ENCODE peak calls at places on chromosomes 4 and X, in ten cellular contexts. E is fibroblast of mammary gland; N is colonic mucosa; A is MM.1S; G is CD8-positive, alpha-beta memory T cell; J is H7; O is AG04450; C is HCT116; U is cardiac muscle cell; M is GM12878. W is an unnamed sample.

GRCh38 chr4:56870927-56871326 is 36.8 kb upstream of the REST start:
- DNase-seq in E (peak; percentile 58), N (no peak), A (no peak), G (no peak), J (no peak), O (peak; percentile 26), C (no peak), U (no peak), M (no peak), W (no peak)

GRCh38 chrX:29530520-29530919 is 684.8 kb upstream of the MAGEB2 start:
- DNase-seq in E (peak; percentile 38), N (no peak), A (no peak), G (no peak), J (no peak), O (peak; percentile 3), C (no peak), U (no peak), M (no peak), W (peak; percentile 40)

GRCh38 chrX:8867454-8867853 is 66.3 kb upstream of the FAM9A start:
- DNase-seq in E (peak; percentile 66), N (no peak), A (no peak), G (no peak), J (no peak), O (no peak), C (no peak), U (no peak), M (no peak), W (no peak)

GRCh38 chr4:112213091-112213490 is 18.5 kb upstream of the AP1AR start:
- DNase-seq in E (peak; percentile 41), N (peak; percentile 47), A (peak; percentile 33), G (no peak), J (no peak), O (no peak), C (no peak), U (no peak), M (no peak), W (no peak)

GRCh38 chrX:141468940-141469339 is 115.6 kb downstream of the SPANXA1 start:
- DNase-seq in E (peak; percentile 53), N (no peak), A (no peak), G (no peak), J (no peak), O (no peak), C (no peak), U (no peak), M (no peak), W (no peak)

GRCh38 chrX:107628662-107629532 is 587 bp downstream of the PRPS1 start:
- DNase-seq in E (peak; percentile 24), N (peak; percentile 31), A (peak; percentile 35), G (peak; percentile 32), J (peak; percentile 52), O (no peak), C (no peak), U (peak; percentile 64), M (no peak), W (no peak)

GRCh38 chrX:70360366-70360765 is 62.7 kb upstream of the GDPD2 start:
- DNase-seq in E (no peak), N (no peak), A (no peak), G (no peak), J (no peak), O (no peak), C (no peak), U (peak; percentile 7), M (no peak), W (no peak)

GRCh38 chrX:22093550-22093949 is 61.4 kb downstream of the PHEX start:
- DNase-seq in E (no peak), N (no peak), A (no peak), G (no peak), J (no peak), O (no peak), C (no peak), U (no peak), M (no peak), W (no peak)

GRCh38 chr4:2787230-2788100 is 5.4 kb upstream of the SH3BP2 start:
- DNase-seq in E (no peak), N (peak; percentile 26), A (peak; percentile 35), G (no peak), J (no peak), O (no peak), C (no peak), U (no peak), M (peak; percentile 88), W (no peak)

GRCh38 chrX:17597836-17598434 is 139.4 kb upstream of the SCML1 start:
- DNase-seq in E (peak; percentile 33), N (peak; percentile 84), A (no peak), G (no peak), J (no peak), O (no peak), C (no peak), U (no peak), M (no peak), W (no peak)

GRCh38 chr4:52173470-52174055 is 122.5 kb downstream of the SPATA18 start:
- DNase-seq in E (peak; percentile 77), N (peak; percentile 22), A (no peak), G (no peak), J (no peak), O (no peak), C (no peak), U (no peak), M (no peak), W (no peak)

GRCh38 chr4:173014113-173014558 is 154.5 kb upstream of the GALNT7 start:
- DNase-seq in E (peak; percentile 83), N (no peak), A (no peak), G (no peak), J (peak; percentile 70), O (no peak), C (no peak), U (peak; percentile 37), M (no peak), W (peak; percentile 47)

GRCh38 chrX:12967711-12968465 is 7.0 kb upstream of the TMSB4X start:
- DNase-seq in E (no peak), N (no peak), A (no peak), G (no peak), J (no peak), O (no peak), C (no peak), U (no peak), M (no peak), W (no peak)

GRCh38 chrX:133918326-133918725 is 67.1 kb downstream of the GPC3 start:
- DNase-seq in E (no peak), N (no peak), A (no peak), G (no peak), J (no peak), O (no peak), C (no peak), U (no peak), M (no peak), W (no peak)

GRCh38 chr4:53855886-53856260 is 208.5 kb downstream of the CHIC2 start:
- DNase-seq in E (peak; percentile 97), N (no peak), A (no peak), G (no peak), J (no peak), O (peak; percentile 58), C (no peak), U (no peak), M (no peak), W (peak; percentile 91)

GRCh38 chr4:82842593-82842992 is 44.0 kb upstream of the SCD5 start:
- DNase-seq in E (peak; percentile 29), N (no peak), A (no peak), G (no peak), J (peak; percentile 24), O (no peak), C (no peak), U (no peak), M (no peak), W (no peak)

GRCh38 chr4:145808848-145809512 is 129.0 kb downstream of the C4orf51 start:
- DNase-seq in E (no peak), N (no peak), A (no peak), G (no peak), J (no peak), O (no peak), C (no peak), U (no peak), M (no peak), W (no peak)

GRCh38 chr4:25234390-25235367 is 846 bp downstream of the PI4K2B start:
- DNase-seq in E (peak; percentile 87), N (peak; percentile 60), A (peak; percentile 90), G (peak; percentile 24), J (peak; percentile 80), O (peak; percentile 42), C (peak; percentile 67), U (peak; percentile 77), M (peak; percentile 78), W (peak; percentile 49)

GRCh38 chr4:2583517-2583916 is 47.1 kb downstream of the FAM193A start:
- DNase-seq in E (peak; percentile 48), N (no peak), A (no peak), G (no peak), J (no peak), O (no peak), C (no peak), U (no peak), M (no peak), W (peak; percentile 20)

GRCh38 chr4:81631958-81632439 is 160.3 kb upstream of the RASGEF1B start:
- DNase-seq in E (peak; percentile 93), N (no peak), A (peak; percentile 80), G (no peak), J (no peak), O (no peak), C (no peak), U (peak; percentile 49), M (no peak), W (peak; percentile 84)

GRCh38 chrX:40996886-40997530 is 88.2 kb upstream of the USP9X start:
- DNase-seq in E (peak; percentile 80), N (no peak), A (no peak), G (no peak), J (peak; percentile 43), O (no peak), C (peak; percentile 42), U (peak; percentile 64), M (no peak), W (peak; percentile 49)

GRCh38 chr4:707929-708630 is 2.4 kb downstream of the PCGF3 start:
- DNase-seq in E (no peak), N (no peak), A (no peak), G (no peak), J (no peak), O (no peak), C (no peak), U (no peak), M (no peak), W (no peak)
- H3K4me3 ChIP-seq in E (peak overlapping the region; percentile 1), N (no peak overlapping the region), A (no peak overlapping the region), G (no peak overlapping the region), J (no peak overlapping the region), O (peak overlapping the region; percentile 15), C (no peak overlapping the region), U (no peak overlapping the region), M (no peak overlapping the region), W (no peak overlapping the region)

GRCh38 chrX:24242649-24243556 is 71.0 kb downstream of the SUPT20HL2 start:
- DNase-seq in E (peak; percentile 96), N (peak; percentile 29), A (peak; percentile 80), G (no peak), J (no peak), O (peak; percentile 29), C (no peak), U (no peak), M (peak; percentile 95), W (peak; percentile 93)
- H3K4me3 ChIP-seq in E (no peak overlapping the region), N (no peak overlapping the region), A (peak overlapping the region; percentile 22), G (no peak overlapping the region), J (no peak overlapping the region), O (no peak overlapping the region), C (no peak overlapping the region), U (no peak overlapping the region), M (peak overlapping the region; percentile 53), W (no peak overlapping the region)

GRCh38 chrX:65681810-65682209 is 14.4 kb downstream of the MSN start:
- DNase-seq in E (no peak), N (no peak), A (no peak), G (no peak), J (no peak), O (no peak), C (no peak), U (no peak), M (no peak), W (no peak)
- H3K4me3 ChIP-seq in E (no peak overlapping the region), N (no peak overlapping the region), A (no peak overlapping the region), G (no peak overlapping the region), J (no peak overlapping the region), O (no peak overlapping the region), C (no peak overlapping the region), U (no peak overlapping the region), M (no peak overlapping the region), W (no peak overlapping the region)

GRCh38 chr4:74715731-74716435 is 78.4 kb downstream of the BTC start:
- DNase-seq in E (no peak), N (no peak), A (peak; percentile 91), G (no peak), J (no peak), O (no peak), C (no peak), U (no peak), M (no peak), W (no peak)
- H3K4me3 ChIP-seq in E (no peak overlapping the region), N (no peak overlapping the region), A (peak overlapping the region; percentile 13), G (no peak overlapping the region), J (no peak overlapping the region), O (no peak overlapping the region), C (no peak overlapping the region), U (no peak overlapping the region), M (no peak overlapping the region), W (no peak overlapping the region)

W was measured in skeletal muscle cell.